ENCODE peak calls at places on chromosomes 4 and X, in five cellular contexts. N is right atrium auricular region; H is CD8-positive, alpha-beta T cell; D is colonic mucosa; I is fibroblast of pulmonary artery. W is an unnamed sample.

GRCh38 chr4:11698846-11699590 is 270.3 kb upstream of the HS3ST1 start:
- DNase-seq in N (no peak), H (no peak), D (no peak), I (peak), W (no peak)

GRCh38 chrX:46294234-46294633 is 251.0 kb downstream of the ZNF674 start:
- DNase-seq in N (no peak), H (no peak), D (no peak), I (no peak), W (peak)

GRCh38 chr4:2878346-2878745 is 34.7 kb downstream of the ADD1 start:
- DNase-seq in N (no peak), H (no peak), D (no peak), I (peak), W (no peak)

GRCh38 chr4:55733874-55734437 is 85.6 kb upstream of the EXOC1L start:
- DNase-seq in N (peak), H (no peak), D (peak), I (peak), W (peak)

GRCh38 chr4:2283199-2283711 is 21.3 kb upstream of the MXD4 start:
- DNase-seq in N (no peak), H (no peak), D (no peak), I (no peak), W (no peak)

GRCh38 chr4:7485096-7485495 is 50.4 kb upstream of the PSAPL1 start:
- DNase-seq in N (no peak), H (no peak), D (no peak), I (no peak), W (no peak)

GRCh38 chr4:3765271-3766206 is 646 bp upstream of the ADRA2C start:
- DNase-seq in N (no peak), H (no peak), D (peak), I (peak), W (peak)

GRCh38 chr4:118337954-118338353 is 14.8 kb downstream of the PRSS12 start:
- DNase-seq in N (no peak), H (no peak), D (no peak), I (no peak), W (no peak)

GRCh38 chr4:1579834-1580686 is 104.1 kb downstream of the FAM53A start:
- DNase-seq in N (no peak), H (peak), D (peak), I (peak), W (no peak)

GRCh38 chr4:182832352-182833120 is 84.7 kb downstream of the DCTD start:
- DNase-seq in N (no peak), H (no peak), D (no peak), I (no peak), W (no peak)

GRCh38 chr4:78692815-78693156 is 83.4 kb upstream of the BMP2K start:
- DNase-seq in N (peak), H (no peak), D (no peak), I (no peak), W (peak)

GRCh38 chr4:8906991-8907595 is 35.5 kb upstream of the HMX1 start:
- DNase-seq in N (no peak), H (no peak), D (no peak), I (no peak), W (no peak)

GRCh38 chr4:81736324-81736723 is 264.6 kb upstream of the RASGEF1B start:
- DNase-seq in N (no peak), H (no peak), D (no peak), I (no peak), W (no peak)

GRCh38 chr4:48483777-48484493 is 792 bp downstream of the SLC10A4 start:
- DNase-seq in N (no peak), H (no peak), D (no peak), I (no peak), W (no peak)
- H3K4me3 ChIP-seq in N (no peak), H (peak), D (peak), I (no peak), W (no peak)

DNA sequence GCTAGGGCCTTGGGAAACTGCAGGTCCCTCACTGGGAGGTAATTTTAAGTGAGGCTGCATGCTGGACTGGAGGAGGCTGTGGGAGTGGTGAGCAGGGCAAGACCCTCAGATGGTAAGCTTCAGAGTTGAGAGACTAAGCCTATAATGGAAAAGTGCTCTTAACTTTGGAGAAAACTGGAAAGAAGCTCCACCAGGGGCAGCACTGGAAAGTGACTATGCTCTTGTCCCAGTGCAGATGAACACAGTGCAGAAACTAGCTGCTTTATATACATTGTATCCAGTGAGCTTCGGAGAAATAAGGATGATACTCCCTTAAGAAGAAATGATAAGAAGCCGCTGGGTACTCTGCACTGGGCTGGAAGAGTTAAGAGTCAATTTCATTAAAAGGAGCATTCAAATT is 3.2 kb upstream of the MAGEB2 start:
- DNase-seq in N (no peak), H (no peak), D (no peak), I (no peak), W (no peak)
- TF ChIP-seq CTCF in N (no peak), H (no peak), D (no peak), I (no peak), W (no peak)

DNA sequence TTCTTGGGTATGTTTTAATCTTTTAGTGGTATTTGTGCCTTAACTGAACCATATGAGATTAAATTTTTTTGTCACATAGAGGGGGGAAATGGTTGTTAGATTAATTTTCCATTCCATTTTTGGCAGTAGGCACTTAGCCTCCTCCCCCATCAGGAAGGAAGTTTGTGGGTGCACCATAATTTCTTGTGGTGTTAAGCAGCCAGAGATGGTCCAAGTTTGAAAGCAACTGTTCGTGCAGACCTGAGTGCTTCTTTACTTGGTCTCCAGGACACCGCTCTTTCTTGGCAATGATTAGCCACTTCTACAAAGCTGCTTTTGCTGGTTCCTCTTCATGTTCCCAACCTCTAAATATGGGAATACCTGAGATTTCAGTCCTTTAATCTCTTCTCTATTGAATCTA is 92.6 kb upstream of the RPL34 start:
- DNase-seq in N (no peak), H (peak), D (no peak), I (no peak), W (no peak)
- H3K4me3 ChIP-seq in N (no peak), H (peak), D (no peak), I (no peak), W (no peak)

DNA sequence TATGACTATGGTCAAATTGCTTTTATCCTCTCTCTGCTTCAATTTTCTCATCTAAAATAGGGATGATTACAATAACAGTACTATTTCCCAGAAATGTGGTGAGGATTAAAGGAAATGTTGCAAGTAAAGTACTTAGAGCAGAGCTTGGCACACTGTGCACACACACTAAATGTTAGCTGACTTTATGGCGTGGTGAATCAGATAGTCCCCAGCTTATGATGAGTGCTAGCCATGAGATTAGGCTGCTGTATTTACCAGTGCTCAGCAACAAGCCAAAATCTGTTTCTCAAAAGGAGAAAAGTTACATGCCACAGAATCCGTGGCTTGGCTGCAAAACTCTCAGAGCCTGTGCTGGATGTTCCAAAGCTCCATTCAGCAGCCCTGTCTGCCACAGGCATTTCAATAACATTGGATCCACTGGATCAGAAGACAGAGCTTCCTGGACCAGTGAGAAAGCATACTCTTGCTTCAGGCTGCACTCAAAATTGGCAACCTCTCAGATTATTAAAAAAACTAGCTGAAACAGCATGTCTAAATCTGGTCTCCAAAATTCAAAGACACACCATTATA is 12.7 kb upstream of the STBD1 start:
- DNase-seq in N (no peak), H (no peak), D (no peak), I (peak), W (peak)
- TF ChIP-seq CTCF in N (no peak), H (no peak), D (no peak), I (no peak), W (no peak)

GRCh38 chr4:120862432-120862831 is 60.1 kb downstream of the PRDM5 start:
- DNase-seq in N (no peak), H (no peak), D (no peak), I (no peak), W (no peak)
- H3K4me3 ChIP-seq in N (no peak), H (no peak), D (no peak), I (no peak), W (no peak)

DNA sequence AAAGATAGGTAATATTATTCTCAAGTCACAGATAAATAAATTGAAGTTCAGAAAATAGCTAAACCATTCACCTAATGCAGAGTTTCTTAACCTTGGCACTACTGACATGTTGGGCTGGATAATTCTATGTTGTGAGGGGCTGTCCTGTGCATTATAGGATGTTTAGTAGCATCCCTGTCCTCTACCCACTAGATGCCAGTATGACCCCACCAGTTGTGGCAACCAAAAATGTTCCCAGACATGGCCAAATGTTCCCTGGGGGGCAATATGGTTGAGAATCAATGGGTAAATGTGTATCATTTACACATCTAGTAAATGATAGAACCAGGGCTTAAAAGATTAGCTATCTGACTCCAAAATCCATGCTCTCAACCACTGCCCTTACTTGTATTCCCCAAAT is 140.9 kb downstream of the COL4A6 start:
- DNase-seq in N (no peak), H (no peak), D (no peak), I (no peak), W (no peak)
- TF ChIP-seq CTCF in N (no peak), H (no peak), D (no peak), I (no peak), W (no peak)

DNA sequence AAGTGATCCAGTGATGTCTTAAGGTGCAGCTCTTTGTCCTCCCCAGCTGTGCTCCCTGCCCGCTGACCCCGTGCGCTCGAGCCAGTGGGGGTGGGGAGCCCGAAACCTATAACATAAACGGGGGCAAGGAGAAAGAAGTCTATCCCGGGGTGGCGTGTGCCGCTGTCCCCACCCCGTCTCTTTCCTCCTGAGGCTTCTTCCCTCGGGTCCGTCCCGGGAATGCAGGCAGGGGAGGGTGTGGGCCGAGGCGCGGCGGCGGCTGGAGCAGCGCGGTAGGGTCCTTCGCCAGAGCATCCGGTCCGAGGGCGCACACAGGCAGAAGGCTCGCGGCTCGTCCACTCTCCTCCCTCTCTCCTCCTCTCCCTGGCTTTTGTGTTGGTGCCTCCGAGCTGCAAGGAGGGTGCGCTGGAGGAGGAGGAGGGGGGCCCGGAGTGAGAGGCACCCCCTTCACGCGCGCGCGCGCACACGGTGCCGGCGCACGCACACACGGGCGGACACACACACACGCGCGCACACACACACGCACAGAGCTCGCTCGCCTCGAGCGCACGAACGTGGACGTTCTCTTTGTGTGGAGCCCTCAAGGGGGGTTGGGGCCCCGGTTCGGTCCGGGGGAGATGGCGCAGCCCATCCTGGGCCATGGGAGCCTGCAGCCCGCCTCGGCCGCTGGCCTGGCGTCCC is at the start of gene RAB33A:
- DNase-seq in N (no peak), H (peak), D (no peak), I (peak), W (peak)
- H3K4me3 ChIP-seq in N (peak), H (peak), D (peak), I (peak), W (peak)

DNA sequence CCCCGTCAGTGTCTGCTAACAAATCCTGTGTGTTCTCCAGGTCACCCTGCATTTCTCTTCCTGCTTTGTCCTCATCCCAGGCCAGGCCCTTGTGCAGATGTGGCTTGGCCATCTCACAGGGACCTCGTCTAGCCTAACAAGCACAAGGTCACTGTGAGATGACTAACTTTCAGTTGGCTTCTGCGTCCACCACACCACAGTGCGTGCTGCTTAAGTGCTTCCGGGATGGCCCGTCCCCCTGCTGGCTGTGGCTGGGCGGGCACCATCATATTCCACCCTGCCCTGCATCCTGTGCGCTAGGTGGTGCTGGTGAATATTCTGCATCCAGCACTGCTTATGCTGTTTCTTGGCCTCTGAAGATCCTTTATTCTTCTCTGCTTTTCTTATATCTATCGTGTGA is 33.8 kb downstream of the RBBP7 start:
- DNase-seq in N (no peak), H (no peak), D (peak), I (no peak), W (peak)
- TF ChIP-seq CTCF in N (peak), H (no peak), D (no peak), I (peak), W (peak)

GRCh38 chr4:95537181-95537580 is 11.6 kb downstream of the UNC5C start:
- DNase-seq in N (no peak), H (no peak), D (no peak), I (no peak), W (no peak)
- H3K4me3 ChIP-seq in N (no peak), H (no peak), D (no peak), I (no peak), W (no peak)

W was measured in AG10803.